ENCODE peak calls at places on chromosome 13, in ten cellular contexts. X is activated CD8-positive, alpha-beta memory T cell treated with anti-CD3 and anti-CD28 coated beads, Interleukin-2, amount 10 ng/mL, durations not matched to agents 7 days and 5 days; W is sciatic nerve; Z is lower lobe of right lung; R is stimulated activated effector memory CD8-positive, alpha-beta T cell treated with anti-CD3 and anti-CD28 coated beads, Interleukin-12 subunit alpha, Interleukin-12 subunit beta, amount 100 ng/mL, for 72 hours; Q is omental fat pad; D is Panc1; I is Right ventricle myocardium inferior; V is right cardiac atrium; H is mucosa of descending colon. U is an unnamed sample.

GRCh38 chr13:47036291-47037008 is 139.6 kb upstream of the HTR2A start:
- ATAC-seq in X (no peak), W (no peak), Z (no peak), R (no peak), Q (no peak), D (no peak), I (no peak), V (no peak), H (no peak), U (no peak)

GRCh38 chr13:23384111-23384510 is 49.4 kb downstream of the SACS start:
- ATAC-seq in X (no peak), W (no peak), Z (no peak), R (peak), Q (no peak), D (peak), I (no peak), V (no peak), H (peak), U (no peak)

GRCh38 chr13:97932006-97932405 is 21.5 kb upstream of the IPO5 start:
- ATAC-seq in X (no peak), W (no peak), Z (no peak), R (no peak), Q (no peak), D (no peak), I (no peak), V (no peak), H (no peak), U (no peak)

GRCh38 chr13:37326319-37326718 is 220.9 kb upstream of the CSNK1A1L start:
- ATAC-seq in X (no peak), W (no peak), Z (no peak), R (no peak), Q (no peak), D (no peak), I (no peak), V (no peak), H (no peak), U (no peak)

GRCh38 chr13:102904408-102904862 is 58.6 kb downstream of the ERCC5 start:
- ATAC-seq in X (no peak), W (no peak), Z (no peak), R (no peak), Q (no peak), D (no peak), I (no peak), V (no peak), H (no peak), U (no peak)

GRCh38 chr13:74574964-74575728 is 440.9 kb upstream of the KLF12 start:
- ATAC-seq in X (peak), W (no peak), Z (peak), R (peak), Q (peak), D (no peak), I (no peak), V (no peak), H (no peak), U (peak)

GRCh38 chr13:90428522-90429210 is 918.8 kb upstream of the MIR17HG start:
- ATAC-seq in X (no peak), W (no peak), Z (no peak), R (peak), Q (no peak), D (no peak), I (peak), V (no peak), H (no peak), U (no peak)

GRCh38 chr13:100887729-100888151 is 213.1 kb upstream of the TMTC4 start:
- ATAC-seq in X (no peak), W (no peak), Z (peak), R (no peak), Q (no peak), D (no peak), I (peak), V (peak), H (no peak), U (no peak)

GRCh38 chr13:51966186-51966585 is 45.1 kb downstream of the ATP7B start:
- ATAC-seq in X (no peak), W (no peak), Z (no peak), R (no peak), Q (no peak), D (no peak), I (no peak), V (no peak), H (no peak), U (no peak)

GRCh38 chr13:76965759-76966421 is 17.6 kb downstream of the ACOD1 start:
- ATAC-seq in X (no peak), W (peak), Z (no peak), R (no peak), Q (peak), D (no peak), I (peak), V (peak), H (no peak), U (peak)

GRCh38 chr13:50691682-50692263 is 151.7 kb downstream of the DLEU7 start:
- ATAC-seq in X (no peak), W (no peak), Z (no peak), R (no peak), Q (no peak), D (peak), I (no peak), V (peak), H (no peak), U (no peak)

GRCh38 chr13:44197791-44198770 is 175.5 kb upstream of the SERP2 start:
- ATAC-seq in X (peak), W (no peak), Z (no peak), R (peak), Q (peak), D (no peak), I (peak), V (peak), H (peak), U (no peak)

GRCh38 chr13:51887441-51887840 is 25.7 kb downstream of the CCDC70 start:
- ATAC-seq in X (no peak), W (no peak), Z (no peak), R (no peak), Q (no peak), D (no peak), I (no peak), V (no peak), H (no peak), U (no peak)

GRCh38 chr13:38264363-38265134 is 85.1 kb upstream of the UFM1 start:
- ATAC-seq in X (no peak), W (no peak), Z (peak), R (no peak), Q (no peak), D (no peak), I (no peak), V (no peak), H (no peak), U (no peak)

GRCh38 chr13:21501709-21502108 is 42.6 kb upstream of the ZDHHC20 start:
- ATAC-seq in X (no peak), W (no peak), Z (no peak), R (no peak), Q (no peak), D (no peak), I (no peak), V (no peak), H (no peak), U (no peak)

GRCh38 chr13:41206467-41206866 is 12.1 kb upstream of the KBTBD7 start:
- ATAC-seq in X (no peak), W (no peak), Z (no peak), R (no peak), Q (no peak), D (no peak), I (no peak), V (no peak), H (no peak), U (no peak)

GRCh38 chr13:113029487-113030258 is 60.7 kb downstream of the MCF2L start:
- ATAC-seq in X (peak), W (peak), Z (peak), R (peak), Q (no peak), D (peak), I (no peak), V (peak), H (peak), U (no peak)

GRCh38 chr13:69618838-69619237 is 488.8 kb upstream of the ATXN8OS start:
- ATAC-seq in X (no peak), W (no peak), Z (no peak), R (no peak), Q (no peak), D (no peak), I (no peak), V (no peak), H (no peak), U (no peak)

GRCh38 chr13:98869408-98870090 is 108.3 kb downstream of the DOCK9 start:
- ATAC-seq in X (peak), W (peak), Z (peak), R (peak), Q (no peak), D (no peak), I (peak), V (peak), H (no peak), U (peak)

GRCh38 chr13:74187564-74187963 is 53.4 kb upstream of the KLF12 start:
- ATAC-seq in X (no peak), W (no peak), Z (no peak), R (peak), Q (no peak), D (no peak), I (no peak), V (peak), H (no peak), U (no peak)

GRCh38 chr13:80297094-80297493 is 43.8 kb downstream of the SPRY2 start:
- ATAC-seq in X (no peak), W (no peak), Z (no peak), R (no peak), Q (no peak), D (no peak), I (no peak), V (no peak), H (peak), U (no peak)

GRCh38 chr13:44199627-44200207 is 173.9 kb upstream of the SERP2 start:
- ATAC-seq in X (no peak), W (no peak), Z (peak), R (no peak), Q (peak), D (no peak), I (peak), V (peak), H (no peak), U (peak)

GRCh38 chr13:23656637-23657036 is 86.4 kb downstream of the TNFRSF19 start:
- ATAC-seq in X (no peak), W (peak), Z (peak), R (no peak), Q (no peak), D (no peak), I (peak), V (peak), H (no peak), U (no peak)

GRCh38 chr13:112703935-112704633 is 14.2 kb downstream of the ATP11A start:
- ATAC-seq in X (no peak), W (no peak), Z (no peak), R (no peak), Q (no peak), D (no peak), I (no peak), V (no peak), H (no peak), U (no peak)

GRCh38 chr13:49532593-49532992 is 36.8 kb downstream of the PHF11 start:
- ATAC-seq in X (no peak), W (no peak), Z (no peak), R (no peak), Q (no peak), D (no peak), I (peak), V (no peak), H (no peak), U (no peak)